ENCODE peak calls at places on chromosomes 7 and 10, in ten cellular contexts. E is AG04450, C is AG04449, B is sigmoid colon, L is hepatocyte, M is spleen, N is GM20000, I is GM06990, K is GM23338, Q is mesothelial cell of epicardium. Y is an unnamed sample.

GRCh38 chr7:9523579-9523978 is 1090.2 kb downstream of the NXPH1 start:
- DNase-seq in M (no peak), E (no peak), N (no peak), I (no peak), C (no peak), B (no peak), L (no peak), Q (no peak), K (no peak), Y (no peak)

GRCh38 chr7:108067844-108068243 is 62.3 kb downstream of the LAMB4 start:
- DNase-seq in E (no peak), N (no peak), K (no peak), Q (no peak), M (no peak), C (no peak), L (no peak), B (no peak), I (no peak), Y (no peak)

GRCh38 chr10:4352566-4352961 is 473.4 kb upstream of the AKR1E2 start:
- DNase-seq in N (no peak), B (peak), C (no peak), L (peak), E (no peak), K (no peak), I (no peak), M (no peak), Q (no peak), Y (no peak)

GRCh38 chr7:98116656-98117461 is 10.2 kb downstream of the LMTK2 start:
- DNase-seq in L (peak), M (no peak), Q (no peak), B (no peak), I (no peak), E (peak), K (no peak), N (no peak), C (no peak), Y (no peak)

GRCh38 chr10:133260895-133261725 is 15.6 kb downstream of the ADAM8 start:
- DNase-seq in K (peak), B (peak), Q (no peak), M (peak), C (no peak), E (no peak), N (peak), I (peak), L (peak), Y (no peak)

GRCh38 chr10:29471483-29471859 is 163.3 kb downstream of the SVIL start:
- DNase-seq in K (no peak), M (no peak), C (peak), Q (no peak), N (no peak), I (no peak), E (peak), L (peak), B (no peak), Y (no peak)

GRCh38 chr7:148397056-148397455 is 193.5 kb upstream of the C7orf33 start:
- DNase-seq in Q (no peak), E (no peak), L (no peak), N (no peak), K (peak), C (no peak), B (no peak), M (no peak), I (no peak), Y (no peak)

GRCh38 chr7:106166651-106167342 is 54.7 kb upstream of the SYPL1 start:
- DNase-seq in N (peak), C (no peak), L (peak), K (peak), M (no peak), Q (no peak), B (no peak), E (peak), I (no peak), Y (peak)

GRCh38 chr10:43353495-43354324 is 17.7 kb upstream of the FXYD4 start:
- DNase-seq in N (no peak), M (no peak), I (no peak), Q (no peak), L (no peak), C (no peak), B (no peak), K (no peak), E (no peak), Y (no peak)

GRCh38 chr7:42348627-42349026 is 111.6 kb upstream of the GLI3 start:
- DNase-seq in L (no peak), K (no peak), Q (no peak), I (no peak), M (no peak), E (no peak), N (no peak), B (no peak), C (no peak), Y (no peak)

GRCh38 chr10:23198940-23199767 is 7.0 kb downstream of the PTF1A start:
- DNase-seq in I (peak), E (no peak), B (no peak), N (no peak), M (no peak), C (no peak), Q (no peak), L (no peak), K (peak), Y (peak)

GRCh38 chr7:117068511-117069155 is 115.3 kb downstream of the ST7 start:
- DNase-seq in C (no peak), L (no peak), E (no peak), K (peak), B (no peak), I (no peak), Q (no peak), M (no peak), N (no peak), Y (no peak)

GRCh38 chr10:17088118-17088806 is 41.3 kb downstream of the CUBN start:
- DNase-seq in K (no peak), Q (no peak), L (no peak), E (peak), M (no peak), N (no peak), C (no peak), I (no peak), B (no peak), Y (no peak)

GRCh38 chr7:91164948-91165845 is 99.0 kb upstream of the FZD1 start:
- DNase-seq in C (peak), I (peak), Q (no peak), M (no peak), B (no peak), N (peak), K (no peak), L (no peak), E (peak), Y (no peak)

GRCh38 chr10:8050561-8051108 is 3.9 kb upstream of the GATA3 start:
- DNase-seq in N (peak), K (peak), Q (peak), M (no peak), B (no peak), I (peak), L (peak), E (no peak), C (no peak), Y (no peak)

GRCh38 chr7:29102554-29103151 is 43.7 kb downstream of the CPVL start:
- DNase-seq in C (no peak), I (no peak), L (peak), E (peak), M (no peak), N (peak), Q (peak), B (peak), K (peak), Y (peak)

GRCh38 chr10:103685880-103686669 is 169.3 kb downstream of the SH3PXD2A start:
- DNase-seq in C (no peak), E (no peak), L (peak), B (peak), M (peak), K (peak), I (peak), N (peak), Q (peak), Y (peak)
- TF ChIP-seq CTCF in C (peak), E (peak), L (peak), B (peak), M (peak), K (peak), I (peak), N (peak), Q (peak), Y (peak)

GRCh38 chr7:157641866-157642265 is 305.1 kb downstream of the DNAJB6 start:
- DNase-seq in Q (no peak), I (no peak), E (no peak), K (no peak), L (no peak), C (no peak), B (no peak), M (no peak), N (no peak), Y (no peak)
- TF ChIP-seq CTCF in Q (no peak), I (no peak), E (no peak), K (no peak), L (no peak), C (no peak), B (no peak), M (no peak), N (no peak), Y (no peak)

DNA sequence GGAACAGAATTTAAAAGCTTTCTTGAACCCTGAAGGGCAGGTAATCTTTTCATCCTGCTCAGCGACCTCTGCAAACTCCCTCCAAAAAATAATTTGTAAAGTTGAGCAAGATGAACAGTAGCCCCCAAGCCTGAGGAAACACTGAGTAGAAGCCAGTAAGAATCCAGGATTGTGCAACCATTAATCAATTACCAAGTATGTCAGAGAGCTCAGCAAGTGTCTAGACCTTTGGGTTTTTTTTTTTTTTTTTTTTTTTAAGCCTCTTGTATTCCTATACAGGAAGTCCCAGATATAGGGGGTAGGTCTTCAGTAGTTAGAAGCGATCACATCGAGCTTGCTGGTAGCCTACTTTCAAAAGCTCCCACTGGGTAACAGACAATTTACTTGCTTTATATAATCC is 155.2 kb downstream of the DGKI start:
- DNase-seq in I (no peak), E (no peak), Q (no peak), M (no peak), K (no peak), L (no peak), B (no peak), C (no peak), N (no peak), Y (no peak)
- TF ChIP-seq CTCF in I (no peak), E (no peak), Q (no peak), M (no peak), K (no peak), L (no peak), B (no peak), C (no peak), N (no peak), Y (no peak)

GRCh38 chr7:45107356-45107755 is 4.1 kb downstream of the TBRG4 start:
- DNase-seq in E (no peak), B (no peak), K (no peak), Q (no peak), C (no peak), M (peak), N (no peak), I (no peak), L (no peak), Y (no peak)

GRCh38 chr7:45112648-45113047 is 1.2 kb upstream of the TBRG4 start:
- DNase-seq in K (no peak), B (no peak), Q (no peak), E (no peak), L (no peak), C (no peak), I (no peak), M (no peak), N (no peak), Y (no peak)

GRCh38 chr7:45116048-45116447 is 4.6 kb upstream of the TBRG4 start:
- DNase-seq in Q (no peak), L (no peak), K (no peak), B (no peak), I (no peak), M (no peak), C (no peak), E (no peak), N (no peak), Y (no peak)

GRCh38 chr7:45108863-45109262 is 2.6 kb downstream of the TBRG4 start:
- DNase-seq in M (peak), L (no peak), E (no peak), N (no peak), K (no peak), I (no peak), C (no peak), B (peak), Q (no peak), Y (no peak)

GRCh38 chr7:45111298-45112223 is at the start of gene TBRG4:
- DNase-seq in K (peak), B (peak), I (peak), M (peak), N (peak), C (peak), Q (peak), E (peak), L (peak), Y (peak)
- TF ChIP-seq CTCF in K (peak), B (no peak), I (peak), M (no peak), N (no peak), C (peak), Q (no peak), E (peak), L (peak), Y (no peak)

GRCh38 chr10:119059557-119059956 is 21.1 kb downstream of the EIF3A start:
- DNase-seq in N (no peak), K (no peak), M (no peak), Q (no peak), L (no peak), C (no peak), E (no peak), B (no peak), I (no peak), Y (no peak)
- TF ChIP-seq CTCF in N (no peak), K (no peak), M (no peak), Q (no peak), L (no peak), C (no peak), E (no peak), B (no peak), I (no peak), Y (no peak)

DNA sequence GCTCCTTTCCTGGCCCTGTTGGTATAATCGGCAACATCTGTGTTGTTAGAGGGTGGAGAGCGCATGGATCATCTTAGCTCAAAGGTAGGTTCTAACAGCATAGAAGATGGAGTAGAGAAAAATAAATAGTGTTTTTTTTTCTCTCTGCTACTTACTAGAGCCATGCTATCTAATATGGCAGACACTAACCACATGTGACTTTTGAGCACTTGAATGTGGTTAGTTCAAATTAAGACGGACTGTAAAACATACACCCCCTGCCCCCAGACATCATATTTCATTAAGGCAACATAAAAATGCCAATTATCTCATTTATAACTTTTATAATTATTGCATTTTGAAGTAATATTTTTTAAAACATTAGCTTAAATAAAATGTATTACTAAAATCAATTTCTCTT is 525.1 kb downstream of the KIF20B start:
- DNase-seq in E (no peak), I (no peak), L (no peak), K (no peak), B (no peak), Q (no peak), N (no peak), M (no peak), C (no peak), Y (no peak)
- TF ChIP-seq CTCF in E (no peak), I (no peak), L (no peak), K (no peak), B (no peak), Q (no peak), N (no peak), M (no peak), C (no peak), Y (no peak)

GRCh38 chr7:74059681-74060588 is 23.7 kb upstream of the LIMK1 start:
- DNase-seq in E (no peak), B (no peak), I (no peak), L (no peak), C (no peak), Q (no peak), K (no peak), M (no peak), N (no peak), Y (no peak)
- TF ChIP-seq CTCF in E (no peak), B (no peak), I (no peak), L (no peak), C (no peak), Q (no peak), K (peak), M (no peak), N (no peak), Y (no peak)

GRCh38 chr10:110446277-110446676 is 51.4 kb upstream of the DUSP5 start:
- DNase-seq in L (no peak), K (no peak), M (peak), Q (no peak), N (no peak), B (no peak), E (no peak), I (no peak), C (no peak), Y (no peak)

GRCh38 chr10:110448682-110449418 is 48.9 kb upstream of the DUSP5 start:
- DNase-seq in Q (no peak), B (peak), L (no peak), N (no peak), I (no peak), M (peak), K (no peak), C (no peak), E (no peak), Y (no peak)

GRCh38 chr10:110447886-110448285 is 49.8 kb upstream of the DUSP5 start:
- DNase-seq in L (no peak), Q (no peak), E (no peak), I (no peak), M (peak), K (no peak), B (peak), C (no peak), N (no peak), Y (no peak)

GRCh38 chr10:110445871-110446270 is 51.8 kb upstream of the DUSP5 start:
- DNase-seq in L (no peak), C (no peak), K (no peak), I (no peak), N (no peak), M (peak), Q (no peak), E (no peak), B (peak), Y (no peak)

GRCh38 chr10:110446954-110447608 is 50.6 kb upstream of the DUSP5 start:
- DNase-seq in K (no peak), M (peak), B (peak), I (no peak), E (peak), Q (no peak), C (no peak), L (no peak), N (no peak), Y (no peak)
- TF ChIP-seq CTCF in K (peak), M (no peak), B (no peak), I (no peak), E (peak), Q (no peak), C (no peak), L (no peak), N (no peak), Y (no peak)

DNA sequence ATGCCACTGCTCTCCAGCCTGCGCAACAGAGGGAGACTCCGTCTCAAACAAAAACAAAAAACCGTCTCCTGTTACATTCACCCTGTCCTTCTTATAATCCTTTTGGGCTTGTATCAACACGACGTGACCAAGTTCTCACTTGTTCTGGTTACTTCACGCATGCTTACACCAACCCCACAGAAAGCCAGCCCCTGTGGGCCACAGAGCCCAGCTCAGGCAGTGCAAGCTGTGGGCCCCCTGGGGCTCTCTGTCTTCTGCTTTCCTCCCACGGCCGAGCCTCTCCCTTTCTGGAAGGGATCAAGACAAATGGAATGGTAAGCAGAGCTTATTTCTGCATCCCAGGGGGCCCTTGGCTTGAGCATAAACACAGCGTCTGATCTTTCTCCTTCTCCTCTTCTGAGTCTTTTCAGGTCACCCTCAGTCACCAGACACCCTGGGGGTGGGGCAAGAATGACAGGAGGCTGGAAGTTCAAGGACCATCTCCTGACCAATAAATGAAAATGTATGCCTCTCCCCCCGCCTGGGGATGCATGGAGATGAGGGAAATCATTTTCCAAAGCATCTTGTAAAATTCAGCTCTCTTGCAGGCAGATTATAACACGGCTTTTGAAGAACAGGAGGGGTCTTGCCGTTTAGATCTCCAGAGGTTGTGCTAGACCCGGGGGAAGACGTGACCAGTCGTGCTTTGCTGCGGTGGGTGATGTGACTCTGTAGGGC is 19.0 kb upstream of the TRIM56 start:
- DNase-seq in C (no peak), N (no peak), M (peak), L (no peak), I (no peak), Q (no peak), B (no peak), K (peak), E (no peak), Y (no peak)
- TF ChIP-seq CTCF in C (no peak), N (no peak), M (no peak), L (no peak), I (no peak), Q (no peak), B (no peak), K (no peak), E (no peak), Y (no peak)